ENCODE peak calls at places on chromosomes 1 and 21, in seven cellular contexts. F, Z, I, X, G, Y and B are unnamed samples.

GRCh38 chr1:5915587-5916571 is 76.3 kb downstream of the NPHP4 start:
- DNase-seq in Y (peak), F (no peak), Z (peak), G (no peak), X (peak), I (no peak), B (peak)

GRCh38 chr1:42999308-42999707 is 40.6 kb upstream of the SLC2A1 start:
- DNase-seq in G (no peak), Y (no peak), F (no peak), Z (no peak), I (no peak), X (peak), B (no peak)

GRCh38 chr1:55965981-55966461 is 613.3 kb downstream of the PLPP3 start:
- DNase-seq in G (no peak), I (no peak), F (no peak), X (peak), Z (no peak), Y (no peak), B (no peak)

GRCh38 chr1:200971955-200972711 is 51.4 kb downstream of the KIF21B start:
- DNase-seq in F (peak), X (peak), Y (peak), G (peak), I (peak), Z (peak), B (peak)

GRCh38 chr1:241917487-241917886 is 40.1 kb upstream of the BECN2 start:
- DNase-seq in Y (no peak), X (no peak), G (no peak), Z (no peak), F (no peak), I (no peak), B (no peak)

GRCh38 chr1:67682659-67683197 is 2.3 kb upstream of the GADD45A start:
- DNase-seq in I (no peak), X (peak), F (no peak), Y (peak), Z (peak), G (no peak), B (peak)

GRCh38 chr1:167239257-167239656 is 18.6 kb downstream of the POU2F1 start:
- DNase-seq in I (no peak), X (no peak), G (no peak), Y (no peak), F (no peak), Z (no peak), B (no peak)

GRCh38 chr21:35006771-35007170 is 42.3 kb downstream of the RUNX1 start:
- DNase-seq in F (no peak), G (no peak), I (no peak), Z (no peak), Y (no peak), X (no peak), B (no peak)

GRCh38 chr1:167447521-167448136 is 70.7 kb downstream of the CD247 start:
- DNase-seq in I (no peak), G (peak), Y (peak), X (no peak), Z (no peak), F (no peak), B (peak)

GRCh38 chr1:108704501-108704900 is 8.2 kb upstream of the FNDC7 start:
- DNase-seq in X (peak), Y (peak), I (no peak), F (no peak), Z (peak), G (no peak), B (no peak)

GRCh38 chr1:207884276-207885029 is 26.5 kb downstream of the CD34 start:
- DNase-seq in Z (no peak), Y (no peak), G (peak), I (no peak), F (no peak), X (no peak), B (no peak)

GRCh38 chr1:52588027-52588426 is 14.1 kb upstream of the GPX7 start:
- DNase-seq in X (no peak), G (no peak), Y (no peak), I (no peak), Z (no peak), F (no peak), B (no peak)

GRCh38 chr1:172609528-172609927 is 49.4 kb upstream of the FASLG start:
- DNase-seq in Z (no peak), F (no peak), Y (no peak), G (no peak), I (no peak), X (no peak), B (peak)

GRCh38 chr1:57674803-57675202 is 250.9 kb upstream of the DAB1 start:
- DNase-seq in G (no peak), F (no peak), I (no peak), X (no peak), Z (no peak), Y (no peak), B (no peak)

GRCh38 chr1:101073836-101074235 is 48.3 kb upstream of the DPH5 start:
- DNase-seq in X (no peak), Z (no peak), I (no peak), F (no peak), Y (no peak), G (no peak), B (no peak)

GRCh38 chr1:169550294-169550693 is 36.0 kb downstream of the F5 start:
- DNase-seq in G (no peak), X (peak), F (peak), Y (no peak), Z (peak), I (no peak), B (peak)

GRCh38 chr1:163528710-163529348 is 207.1 kb downstream of the NUF2 start:
- DNase-seq in I (peak), G (peak), X (peak), Y (no peak), F (no peak), Z (peak), B (peak)

GRCh38 chr1:104665300-104665699 is 915.6 kb downstream of the AMY1C start:
- DNase-seq in F (no peak), I (no peak), G (no peak), X (no peak), Z (no peak), Y (no peak), B (no peak)

GRCh38 chr1:56890229-56890628 is 35.6 kb downstream of the C8A start:
- DNase-seq in Z (no peak), X (no peak), F (no peak), I (no peak), G (no peak), Y (no peak), B (no peak)

GRCh38 chr1:20266642-20267041 is 24.0 kb upstream of the VWA5B1 start:
- DNase-seq in Z (no peak), F (no peak), Y (no peak), X (no peak), I (no peak), G (no peak), B (no peak)

GRCh38 chr21:36980280-36981048 is 14.0 kb upstream of the HLCS start:
- DNase-seq in G (peak), X (no peak), F (no peak), I (peak), Z (peak), Y (no peak), B (no peak)

GRCh38 chr1:151905070-151905442 is 4.3 kb downstream of the THEM4 start:
- DNase-seq in Y (no peak), Z (peak), I (no peak), X (no peak), F (no peak), G (no peak), B (no peak)

GRCh38 chr1:151902858-151903257 is 6.5 kb downstream of the THEM4 start:
- DNase-seq in Z (no peak), X (no peak), G (no peak), I (no peak), F (no peak), Y (no peak), B (no peak)

GRCh38 chr1:151909167-151910149 is at the start of gene THEM4:
- DNase-seq in X (peak), Z (peak), Y (peak), F (peak), G (peak), I (peak), B (peak)

GRCh38 chr1:151908228-151908691 is 1.1 kb downstream of the THEM4 start:
- DNase-seq in X (peak), I (no peak), F (no peak), Z (peak), G (no peak), Y (no peak), B (peak)

DNA sequence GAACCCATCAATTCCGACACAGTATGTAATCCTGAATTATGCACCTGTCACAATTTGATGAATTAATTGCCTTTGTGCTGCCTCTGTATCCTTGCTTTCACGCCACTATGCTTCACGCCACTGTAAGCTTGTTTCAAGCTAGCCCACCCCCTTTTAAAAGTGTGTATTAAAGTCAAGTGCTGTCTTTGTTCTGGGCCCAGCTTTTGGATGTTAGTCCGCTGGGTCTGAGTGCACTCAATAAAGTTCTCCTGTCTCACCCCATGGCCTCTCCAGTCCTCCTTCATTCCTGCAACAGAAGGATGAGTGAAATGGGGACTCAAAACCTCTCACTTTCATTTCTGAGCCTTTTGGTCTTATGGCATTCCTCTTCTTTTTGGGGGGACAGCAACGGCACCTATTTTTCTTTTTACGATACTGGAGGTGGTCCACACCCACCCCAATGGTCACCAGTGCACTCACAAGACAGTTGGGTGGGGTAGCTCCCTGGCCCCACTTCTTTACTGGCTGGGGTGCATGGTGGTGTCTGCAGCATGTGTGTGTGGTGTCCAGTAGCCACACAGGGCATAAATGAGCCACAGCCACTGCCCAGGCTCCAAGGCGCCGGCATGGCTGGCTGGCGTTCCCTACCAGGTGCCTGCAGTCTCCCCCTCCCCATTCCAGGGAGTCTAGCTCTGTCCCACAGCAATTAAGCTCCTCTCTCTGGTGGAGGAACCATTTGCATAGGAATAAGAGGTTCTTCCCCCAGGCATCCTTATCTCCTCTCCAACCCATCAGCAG is 1.8 kb downstream of the THEM4 start:
- DNase-seq in G (no peak), Y (no peak), I (no peak), F (no peak), X (no peak), Z (no peak), B (peak)
- TF ChIP-seq POLR2A in G (no peak), Y (no peak), I (no peak), F (no peak), X (no peak), Z (no peak), B (no peak)

GRCh38 chr1:119909890-119910596 is 13.7 kb upstream of the ADAM30 start:
- DNase-seq in G (no peak), Y (no peak), X (no peak), Z (no peak), I (no peak), F (no peak), B (no peak)
- TF ChIP-seq POLR2A in G (no peak), Y (no peak), X (no peak), Z (no peak), I (no peak), F (no peak), B (no peak)

GRCh38 chr1:228060458-228061190 is 21.9 kb upstream of the ARF1 start:
- DNase-seq in Z (no peak), G (peak), X (no peak), I (no peak), F (no peak), Y (no peak), B (no peak)
- TF ChIP-seq POLR2A in Z (no peak), G (no peak), X (no peak), I (no peak), F (no peak), Y (no peak), B (no peak)

GRCh38 chr1:112614460-112615065 is 4.4 kb downstream of the ST7L start:
- DNase-seq in I (no peak), Z (peak), G (no peak), Y (no peak), X (peak), F (no peak), B (peak)

GRCh38 chr1:112618114-112618720 is 724 bp downstream of the ST7L start:
- DNase-seq in I (no peak), Y (no peak), X (peak), G (no peak), Z (peak), F (no peak), B (peak)

GRCh38 chr1:112619518-112620458 is at the start of gene CAPZA1:
- DNase-seq in G (peak), F (peak), Z (peak), I (peak), X (peak), Y (peak), B (peak)

GRCh38 chr1:112618721-112619517 is at the start of gene ST7L:
- DNase-seq in X (peak), G (peak), F (no peak), Y (peak), I (peak), Z (peak), B (peak)
- TF ChIP-seq POLR2A in X (no peak), G (no peak), F (peak), Y (peak), I (no peak), Z (peak), B (no peak)

GRCh38 chr1:114178940-114179339 is 25.3 kb upstream of the SYT6 start:
- DNase-seq in Z (no peak), F (no peak), I (no peak), X (no peak), Y (no peak), G (no peak), B (no peak)

GRCh38 chr1:114180742-114181141 is 27.1 kb upstream of the SYT6 start:
- DNase-seq in Y (no peak), F (no peak), Z (no peak), I (no peak), G (no peak), X (no peak), B (no peak)

GRCh38 chr1:114177282-114177681 is 23.6 kb upstream of the SYT6 start:
- DNase-seq in F (no peak), X (no peak), I (no peak), Y (no peak), G (no peak), Z (no peak), B (no peak)

GRCh38 chr1:114176366-114176765 is 22.7 kb upstream of the SYT6 start:
- DNase-seq in X (no peak), Z (no peak), I (no peak), Y (no peak), F (no peak), G (no peak), B (no peak)

GRCh38 chr1:114181356-114181755 is 27.7 kb upstream of the SYT6 start:
- DNase-seq in I (no peak), Y (no peak), X (no peak), G (no peak), F (no peak), Z (no peak), B (no peak)
- TF ChIP-seq POLR2A in I (no peak), Y (no peak), X (no peak), G (no peak), F (no peak), Z (no peak), B (no peak)

DNA sequence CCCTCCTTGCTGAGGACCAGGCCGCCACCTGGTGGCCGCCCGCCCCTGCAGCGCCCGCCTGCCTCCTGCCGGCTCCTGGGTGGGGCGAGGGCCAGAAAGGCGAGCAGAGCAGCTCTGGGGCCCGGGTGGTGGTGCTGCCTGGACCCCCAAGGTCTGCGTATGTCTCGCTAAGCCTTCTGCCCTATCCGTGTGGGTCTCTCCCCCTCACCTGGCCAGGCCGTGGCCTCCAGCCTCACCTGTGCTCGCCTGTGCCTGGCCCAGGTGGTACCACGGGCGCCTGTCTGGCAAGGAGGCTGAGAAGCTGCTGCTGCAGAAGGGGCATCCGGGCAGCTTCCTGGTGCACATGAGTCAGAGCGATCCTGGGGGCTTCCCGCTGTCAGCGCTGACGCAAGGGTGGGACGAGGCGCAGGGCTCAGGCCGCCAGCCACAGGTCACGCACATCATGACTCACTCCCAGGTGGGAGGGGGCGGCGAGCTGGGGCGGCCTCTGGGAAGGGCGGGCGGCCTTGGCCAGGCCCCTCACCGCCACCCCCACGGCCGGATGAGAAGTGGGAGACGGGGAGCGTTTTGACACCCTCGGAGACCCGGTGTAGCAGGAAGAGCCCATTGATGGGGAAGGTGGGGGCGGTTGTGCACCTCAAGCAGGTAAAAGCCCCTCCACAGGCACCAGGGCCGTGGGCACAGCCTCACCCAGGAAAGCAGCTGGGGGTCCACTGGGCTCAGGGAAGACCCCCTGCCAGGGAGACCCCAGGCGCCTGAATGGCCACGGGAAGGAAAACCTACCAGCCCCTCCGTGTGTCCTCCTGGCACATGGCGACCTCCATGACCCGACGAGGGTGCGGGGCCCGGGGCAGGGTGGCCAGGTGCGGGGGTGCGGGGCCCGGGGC is 9.9 kb downstream of the RNF223 start:
- DNase-seq in X (peak), I (peak), Y (peak), F (peak), Z (peak), G (peak), B (peak)
- TF ChIP-seq POLR2A in X (peak), I (no peak), Y (no peak), F (peak), Z (no peak), G (no peak), B (no peak)